ENCODE peak calls at places on chromosome 17, in five cellular contexts. K is stimulated activated CD8-positive, alpha-beta memory T cell treated with anti-CD3 and anti-CD28 coated beads, Interleukin-12 subunit alpha, Interleukin-12 subunit beta, amount 100 ng/mL, for 1 hour; E is brain microvascular endothelial cell; Z is AG20443; X is foreskin fibroblast. V is an unnamed sample.
A peak's percentile ranks its signal among the peaks of the same experiment; 100 is the strongest.

GRCh38 chr17:40378966-40379365 is 14.4 kb upstream of the GJD3 start:
- DNase-seq in K (no peak), E (no peak), Z (no peak), X (no peak), V (no peak)

GRCh38 chr17:17700251-17700969 is 19.2 kb downstream of the RAI1 start:
- DNase-seq in K (no peak), E (no peak), Z (no peak), X (no peak), V (no peak)

GRCh38 chr17:33202011-33202410 is 91.1 kb downstream of the ASIC2 start:
- DNase-seq in K (no peak), E (no peak), Z (no peak), X (no peak), V (no peak)

GRCh38 chr17:9004132-9004960 is 17.0 kb upstream of the NTN1 start:
- DNase-seq in K (no peak), E (no peak), Z (no peak), X (no peak), V (no peak)

GRCh38 chr17:1031711-1032110 is 34.8 kb downstream of the TIMM22 start:
- DNase-seq in K (no peak), E (no peak), Z (peak; percentile 72), X (peak; percentile 42), V (peak; percentile 36)

GRCh38 chr17:10337976-10338375 is 34.8 kb downstream of the MYH13 start:
- DNase-seq in K (no peak), E (no peak), Z (peak; percentile 85), X (no peak), V (no peak)

GRCh38 chr17:76252040-76252954 is 12.0 kb upstream of the RNF157 start:
- DNase-seq in K (no peak), E (peak; percentile 70), Z (peak; percentile 90), X (peak; percentile 100), V (peak; percentile 52)

GRCh38 chr17:77770331-77771105 is 188.0 kb upstream of the TNRC6C start:
- DNase-seq in K (no peak), E (peak; percentile 80), Z (peak; percentile 75), X (peak; percentile 10), V (peak; percentile 69)

GRCh38 chr17:77254961-77255741 is 114.4 kb downstream of the SEC14L1 start:
- DNase-seq in K (no peak), E (peak; percentile 77), Z (peak; percentile 88), X (peak; percentile 91), V (peak; percentile 75)

GRCh38 chr17:8237175-8237574 is 10.7 kb downstream of the CTC1 start:
- DNase-seq in K (no peak), E (no peak), Z (no peak), X (no peak), V (no peak)

GRCh38 chr17:80012751-80013741 is 22.6 kb downstream of the TBC1D16 start:
- DNase-seq in K (no peak), E (no peak), Z (no peak), X (no peak), V (no peak)

GRCh38 chr17:31593806-31594205 is 202.3 kb downstream of the RAB11FIP4 start:
- DNase-seq in K (no peak), E (peak; percentile 52), Z (peak; percentile 91), X (peak; percentile 94), V (peak; percentile 58)

GRCh38 chr17:60230358-60230757 is 80.6 kb downstream of the CA4 start:
- DNase-seq in K (no peak), E (no peak), Z (no peak), X (peak; percentile 30), V (no peak)

GRCh38 chr17:2170023-2170422 is 115.1 kb downstream of the HIC1 start:
- DNase-seq in K (no peak), E (no peak), Z (no peak), X (no peak), V (no peak)

V was measured in astrocyte of the spinal cord.